ENCODE peak calls at places on chromosome 15, in ten cellular contexts. O is GM12864, E is ELR, J is MV-4-11, N is substantia nigra, W is psoas muscle, G is fibroblast of villous mesenchyme, K is AG08395, D is hippocampal formation, Z is Karpas-422. I is an unnamed sample.

GRCh38 chr15:40369971-40370370 is 12.0 kb downstream of the DISP2 start:
- DNase-seq in O (no peak), W (no peak), K (no peak), D (no peak), Z (no peak), J (no peak), G (no peak), N (no peak), E (no peak), I (no peak)

GRCh38 chr15:71686221-71687050 is 123.9 kb upstream of the NR2E3 start:
- DNase-seq in D (no peak), O (no peak), W (no peak), E (no peak), K (no peak), J (no peak), Z (no peak), N (no peak), G (no peak), I (no peak)

GRCh38 chr15:70767668-70768067 is 4.3 kb upstream of the UACA start:
- DNase-seq in D (no peak), J (peak; percentile 40), W (no peak), K (no peak), E (no peak), Z (no peak), O (no peak), G (no peak), N (no peak), I (no peak)

GRCh38 chr15:98120561-98120960 is 160.1 kb downstream of the ARRDC4 start:
- DNase-seq in K (peak; percentile 26), N (no peak), O (no peak), J (no peak), G (peak; percentile 23), D (no peak), Z (no peak), W (no peak), E (peak; percentile 67), I (no peak)

GRCh38 chr15:69887018-69887417 is 210.7 kb downstream of the TLE3 start:
- DNase-seq in D (no peak), Z (no peak), E (no peak), G (no peak), N (no peak), J (no peak), K (no peak), W (no peak), O (no peak), I (no peak)

GRCh38 chr15:29276366-29276765 is 6.7 kb upstream of the NSMCE3 start:
- DNase-seq in D (no peak), N (no peak), W (no peak), Z (no peak), E (peak; percentile 11), J (no peak), G (no peak), O (no peak), K (no peak), I (no peak)

GRCh38 chr15:60883691-60884319 is 345.3 kb downstream of the RORA start:
- DNase-seq in G (no peak), Z (no peak), J (no peak), D (no peak), K (no peak), E (no peak), N (no peak), W (no peak), O (no peak), I (no peak)

GRCh38 chr15:68674975-68675374 is 96.2 kb downstream of the CORO2B start:
- DNase-seq in J (peak; percentile 90), D (no peak), Z (peak; percentile 37), N (no peak), E (no peak), O (no peak), K (no peak), W (no peak), G (no peak), I (no peak)

GRCh38 chr15:83818591-83818990 is 164.7 kb downstream of the ADAMTSL3 start:
- DNase-seq in K (no peak), E (no peak), G (no peak), W (no peak), Z (no peak), D (no peak), O (no peak), N (no peak), J (no peak), I (no peak)

GRCh38 chr15:87121357-87121756 is 1041.7 kb downstream of the AGBL1 start:
- DNase-seq in N (no peak), G (no peak), E (peak; percentile 15), O (no peak), K (no peak), D (no peak), W (no peak), J (no peak), Z (no peak), I (no peak)

GRCh38 chr15:81304226-81304625 is 19.7 kb downstream of the STARD5 start:
- DNase-seq in N (no peak), K (peak; percentile 67), O (no peak), W (no peak), G (peak; percentile 80), Z (no peak), D (peak; percentile 28), E (peak; percentile 64), J (peak; percentile 38), I (peak; percentile 55)

GRCh38 chr15:72063186-72063585 is 54.8 kb downstream of the MYO9A start:
- DNase-seq in G (no peak), D (no peak), J (no peak), E (no peak), O (no peak), W (no peak), N (no peak), Z (no peak), K (no peak), I (no peak)

GRCh38 chr15:48914717-48915116 is 36.8 kb downstream of the EID1 start:
- DNase-seq in O (no peak), E (no peak), N (no peak), K (no peak), G (no peak), Z (peak; percentile 53), D (no peak), J (peak; percentile 73), W (no peak), I (no peak)

GRCh38 chr15:66075947-66076346 is 177.6 kb downstream of the MEGF11 start:
- DNase-seq in Z (no peak), O (no peak), G (no peak), K (no peak), J (no peak), W (no peak), D (no peak), E (no peak), N (no peak), I (no peak)

GRCh38 chr15:39591141-39591895 is 10.4 kb downstream of the THBS1 start:
- DNase-seq in W (no peak), N (no peak), E (peak; percentile 7), O (no peak), D (no peak), Z (no peak), J (no peak), K (no peak), G (peak; percentile 34), I (no peak)

GRCh38 chr15:66661432-66662096 is 40.5 kb upstream of the SMAD6 start:
- DNase-seq in K (no peak), E (no peak), D (no peak), N (no peak), G (no peak), J (no peak), Z (no peak), W (peak; percentile 67), O (no peak), I (no peak)

GRCh38 chr15:100602822-100603393 is 519 bp downstream of the ASB7 start:
- DNase-seq in E (peak; percentile 59), K (no peak), G (peak; percentile 28), W (no peak), Z (peak; percentile 78), O (no peak), D (no peak), N (no peak), J (peak; percentile 23), I (no peak)

GRCh38 chr15:83475551-83475950 is 28.4 kb downstream of the SH3GL3 start:
- DNase-seq in N (no peak), K (peak; percentile 16), G (peak; percentile 3), E (peak; percentile 42), W (no peak), D (no peak), J (no peak), O (no peak), Z (no peak), I (no peak)

GRCh38 chr15:69712999-69713398 is 260.4 kb downstream of the RPLP1 start:
- DNase-seq in D (no peak), J (peak; percentile 38), K (no peak), W (no peak), O (no peak), E (peak; percentile 13), Z (no peak), N (no peak), G (no peak), I (no peak)

GRCh38 chr15:39579487-39580116 is 1.3 kb upstream of the THBS1 start:
- DNase-seq in N (no peak), Z (no peak), W (peak; percentile 70), O (no peak), G (peak; percentile 93), D (no peak), K (peak; percentile 81), J (no peak), E (peak; percentile 91), I (peak; percentile 16)

GRCh38 chr15:23052522-23052921 is 13.2 kb upstream of the TUBGCP5 start:
- DNase-seq in K (no peak), Z (no peak), O (no peak), G (no peak), E (no peak), W (no peak), D (no peak), N (no peak), J (no peak), I (no peak)

GRCh38 chr15:65937476-65937875 is 68.2 kb downstream of the RAB11A start:
- DNase-seq in Z (no peak), W (no peak), K (peak; percentile 26), J (no peak), E (peak; percentile 13), N (no peak), D (peak; percentile 36), G (no peak), O (no peak), I (peak; percentile 68)

GRCh38 chr15:62519900-62520299 is 354.8 kb upstream of the C2CD4B start:
- DNase-seq in N (no peak), O (no peak), J (no peak), D (no peak), Z (no peak), W (no peak), G (no peak), E (no peak), K (no peak), I (no peak)

GRCh38 chr15:31317980-31318342 is 8.7 kb upstream of the KLF13 start:
- DNase-seq in D (no peak), K (no peak), G (no peak), W (no peak), Z (no peak), J (no peak), E (no peak), N (no peak), O (no peak), I (no peak)

GRCh38 chr15:69825941-69826817 is 271.5 kb downstream of the TLE3 start:
- DNase-seq in N (no peak), Z (no peak), K (no peak), D (no peak), W (no peak), O (no peak), G (no peak), E (no peak), J (no peak), I (no peak)

GRCh38 chr15:75673426-75674247 is 25.9 kb downstream of the SNX33 start:
- DNase-seq in O (no peak), K (peak; percentile 88), Z (peak; percentile 98), N (no peak), W (peak; percentile 94), G (peak; percentile 79), D (no peak), E (peak; percentile 83), J (no peak), I (no peak)

GRCh38 chr15:39198044-39198625 is 382.7 kb upstream of the THBS1 start:
- DNase-seq in J (no peak), Z (no peak), E (no peak), W (no peak), O (no peak), N (no peak), D (no peak), K (no peak), G (no peak), I (no peak)

GRCh38 chr15:77818484-77819270 is 186.0 kb upstream of the LINGO1 start:
- DNase-seq in Z (no peak), N (no peak), W (no peak), G (no peak), K (no peak), E (no peak), D (no peak), J (no peak), O (no peak), I (no peak)